ENCODE peak calls at places on chromosomes 16 and 17, in ten cellular contexts. Y, T, J, M, E, H, C, U, G and Q are unnamed samples.

GRCh38 chr17:16406742-16407674 is 8.4 kb upstream of the TRPV2 start:
- DNase-seq in C (peak; percentile 67), Y (no peak), U (no peak), M (no peak), E (peak; percentile 49), J (no peak), G (peak; percentile 68), T (peak; percentile 64), H (peak; percentile 60), Q (no peak)

GRCh38 chr17:57488856-57489255 is 232.5 kb downstream of the MSI2 start:
- DNase-seq in J (no peak), Y (no peak), C (peak; percentile 79), G (peak; percentile 39), E (no peak), M (no peak), H (no peak), T (no peak), U (no peak), Q (no peak)

GRCh38 chr17:20074489-20074888 is 65.3 kb downstream of the SPECC1 start:
- DNase-seq in C (no peak), T (no peak), H (no peak), M (peak; percentile 5), E (no peak), U (no peak), Y (no peak), G (no peak), J (no peak), Q (no peak)

GRCh38 chr17:52606098-52606497 is 447.6 kb upstream of the CA10 start:
- DNase-seq in U (no peak), C (no peak), Y (no peak), T (no peak), M (no peak), G (no peak), H (no peak), J (no peak), E (peak; percentile 0), Q (no peak)

GRCh38 chr16:22304411-22304810 is 7.2 kb downstream of the POLR3E start:
- DNase-seq in E (no peak), G (no peak), J (no peak), H (no peak), C (peak; percentile 48), U (peak; percentile 5), M (no peak), Y (no peak), T (no peak), Q (no peak)

GRCh38 chr17:56973520-56973919 is 4.4 kb upstream of the SCPEP1 start:
- DNase-seq in J (no peak), G (no peak), H (no peak), U (no peak), E (peak; percentile 58), T (no peak), M (no peak), C (no peak), Y (no peak), Q (no peak)

GRCh38 chr16:67535201-67535600 is 6.6 kb downstream of the RIPOR1 start:
- DNase-seq in U (no peak), H (no peak), J (no peak), E (no peak), M (no peak), G (no peak), T (no peak), Y (no peak), C (no peak), Q (no peak)

GRCh38 chr16:30054959-30055553 is 10.5 kb upstream of the ALDOA start:
- DNase-seq in U (peak; percentile 34), G (no peak), C (no peak), Y (peak; percentile 41), H (no peak), J (peak; percentile 42), T (peak; percentile 67), M (peak; percentile 63), E (no peak), Q (no peak)

GRCh38 chr17:57975044-57975443 is 13.0 kb downstream of the VEZF1 start:
- DNase-seq in T (peak; percentile 81), J (no peak), M (no peak), U (no peak), G (no peak), H (no peak), Y (no peak), C (no peak), E (peak; percentile 38), Q (no peak)

GRCh38 chr16:8961811-8962390 is 1.8 kb downstream of the USP7 start:
- DNase-seq in C (no peak), J (no peak), M (peak; percentile 37), H (no peak), T (no peak), G (no peak), Y (no peak), U (no peak), E (no peak), Q (no peak)

GRCh38 chr16:85090873-85091521 is 21.3 kb downstream of the CIBAR2 start:
- DNase-seq in U (peak; percentile 12), J (no peak), C (no peak), H (no peak), T (no peak), E (no peak), Y (no peak), G (no peak), M (peak; percentile 30), Q (no peak)

GRCh38 chr17:79053251-79053925 is 21.2 kb upstream of the ENGASE start:
- DNase-seq in Y (peak; percentile 18), E (peak; percentile 56), H (no peak), J (no peak), U (no peak), C (peak; percentile 40), T (no peak), G (no peak), M (no peak), Q (no peak)

GRCh38 chr17:57954421-57955182 is 610 bp downstream of the CUEDC1 start:
- DNase-seq in Y (peak; percentile 64), C (peak; percentile 90), U (no peak), E (peak; percentile 84), H (peak; percentile 77), M (no peak), J (no peak), T (peak; percentile 80), G (peak; percentile 88), Q (peak; percentile 79)

GRCh38 chr17:58376472-58376921 is 24.5 kb upstream of the SUPT4H1 start:
- DNase-seq in Y (no peak), J (no peak), C (no peak), G (no peak), T (no peak), H (no peak), U (no peak), E (no peak), M (no peak), Q (no peak)

GRCh38 chr16:28935924-28936783 is 4.4 kb downstream of the CD19 start:
- DNase-seq in E (peak; percentile 76), M (peak; percentile 94), U (peak; percentile 86), Y (peak; percentile 89), G (peak; percentile 85), H (peak; percentile 85), J (peak; percentile 79), T (peak; percentile 81), C (peak; percentile 94), Q (peak; percentile 56)

GRCh38 chr17:36947922-36948716 is 635 bp upstream of the AATF start:
- DNase-seq in C (no peak), T (peak; percentile 17), Y (no peak), H (no peak), J (no peak), M (peak; percentile 14), G (no peak), U (no peak), E (no peak), Q (no peak)

GRCh38 chr16:54370653-54371052 is 84.1 kb upstream of the IRX3 start:
- DNase-seq in U (no peak), H (no peak), Y (no peak), J (no peak), C (peak; percentile 74), E (no peak), T (no peak), G (peak; percentile 45), M (no peak), Q (no peak)

GRCh38 chr16:49869731-49870130 is 13.8 kb upstream of the ZNF423 start:
- DNase-seq in J (no peak), M (no peak), E (no peak), C (no peak), H (no peak), G (no peak), T (no peak), U (no peak), Y (no peak), Q (no peak)

GRCh38 chr16:49862694-49863093 is 6.8 kb upstream of the ZNF423 start:
- DNase-seq in E (no peak), Y (no peak), U (no peak), C (no peak), M (no peak), G (no peak), H (no peak), T (no peak), J (no peak), Q (no peak)

GRCh38 chr16:49867234-49867633 is 11.3 kb upstream of the ZNF423 start:
- DNase-seq in J (no peak), U (no peak), C (no peak), M (no peak), E (no peak), H (no peak), Y (no peak), T (no peak), G (no peak), Q (no peak)

GRCh38 chr16:49868164-49868668 is 12.3 kb upstream of the ZNF423 start:
- DNase-seq in M (no peak), J (no peak), U (no peak), T (no peak), G (no peak), Y (no peak), H (no peak), E (no peak), C (no peak), Q (no peak)

GRCh38 chr16:49866533-49867155 is 10.7 kb upstream of the ZNF423 start:
- DNase-seq in T (no peak), E (no peak), Y (no peak), C (no peak), J (no peak), H (no peak), G (no peak), U (no peak), M (no peak), Q (no peak)
- H3K27ac ChIP-seq in T (no peak overlapping the region), E (no peak overlapping the region), Y (no peak overlapping the region), C (no peak overlapping the region), J (no peak overlapping the region), H (peak overlapping the region; percentile 59), G (peak overlapping the region; percentile 35), U (no peak overlapping the region), M (no peak overlapping the region), Q (no peak overlapping the region)

GRCh38 chr16:58001781-58002410 is 689 bp downstream of the USB1 start:
- DNase-seq in E (peak; percentile 7), G (no peak), J (no peak), M (peak; percentile 19), T (no peak), U (no peak), C (no peak), Y (no peak), H (no peak), Q (no peak)
- H3K27ac ChIP-seq in E (no peak overlapping the region), G (peak overlapping the region; percentile 92), J (peak overlapping the region; percentile 79), M (no peak overlapping the region), T (peak overlapping the region; percentile 98), U (peak overlapping the region; percentile 77), C (peak overlapping the region; percentile 91), Y (no peak overlapping the region), H (peak overlapping the region; percentile 77), Q (peak overlapping the region; percentile 97)

GRCh38 chr17:74212913-74213791 is at the start of gene TTYH2:
- DNase-seq in U (peak; percentile 59), C (peak; percentile 94), G (peak; percentile 90), M (peak; percentile 83), J (peak; percentile 53), H (peak; percentile 91), T (peak; percentile 77), Y (peak; percentile 93), E (peak; percentile 95), Q (peak; percentile 90)
- H3K27ac ChIP-seq in U (peak within 1 kb of the TSS; percentile 39), C (peak within 1 kb of the TSS; percentile 96), G (peak within 1 kb of the TSS; percentile 88), M (peak within 1 kb of the TSS; percentile 53), J (peak within 1 kb of the TSS; percentile 30), H (peak within 1 kb of the TSS; percentile 76), T (peak within 1 kb of the TSS; percentile 76), Y (peak within 1 kb of the TSS; percentile 79), E (peak within 1 kb of the TSS; percentile 55), Q (peak within 1 kb of the TSS; percentile 96)

GRCh38 chr16:69367980-69368379 is 16.4 kb upstream of the TMED6 start:
- DNase-seq in Y (no peak), M (no peak), E (peak; percentile 32), J (no peak), T (no peak), C (no peak), G (no peak), U (no peak), H (no peak), Q (no peak)
- H3K27ac ChIP-seq in Y (no peak overlapping the region), M (no peak overlapping the region), E (peak overlapping the region; percentile 23), J (no peak overlapping the region), T (no peak overlapping the region), C (no peak overlapping the region), G (no peak overlapping the region), U (no peak overlapping the region), H (no peak overlapping the region), Q (no peak overlapping the region)